ENCODE peak calls at places on chromosomes 5 and 9, in ten cellular contexts. Z is mammary epithelial cell; X is CD8-positive, alpha-beta memory T cell; N is astrocyte; Y is AG04449; B is epithelial cell of esophagus; U is pancreas; E is brain microvascular endothelial cell; S is A549; K is right cardiac atrium. V is an unnamed sample.

GRCh38 chr5:126920291-126920690 is 110.1 kb downstream of the MARCHF3 start:
- DNase-seq in Z (no peak), X (no peak), N (peak), Y (no peak), B (no peak), U (no peak), E (peak), S (no peak), K (peak), V (no peak)

GRCh38 chr5:156103116-156103860 is 223.7 kb upstream of the SGCD start:
- DNase-seq in Z (no peak), X (no peak), N (peak), Y (no peak), B (no peak), U (no peak), E (no peak), S (no peak), K (no peak), V (no peak)

GRCh38 chr5:80117446-80117845 is 82.3 kb downstream of the THBS4 start:
- DNase-seq in Z (no peak), X (no peak), N (peak), Y (no peak), B (no peak), U (no peak), E (no peak), S (no peak), K (no peak), V (no peak)

GRCh38 chr9:121921444-121921843 is 171.7 kb downstream of the TTLL11 start:
- DNase-seq in Z (no peak), X (no peak), N (no peak), Y (no peak), B (no peak), U (no peak), E (no peak), S (no peak), K (no peak), V (no peak)

GRCh38 chr9:133844876-133845658 is 106.9 kb upstream of the SARDH start:
- DNase-seq in Z (no peak), X (no peak), N (peak), Y (no peak), B (no peak), U (no peak), E (peak), S (no peak), K (peak), V (peak)

GRCh38 chr5:64210866-64211265 is 45.2 kb downstream of the RNF180 start:
- DNase-seq in Z (peak), X (no peak), N (peak), Y (peak), B (peak), U (no peak), E (peak), S (no peak), K (no peak), V (no peak)

GRCh38 chr5:73121109-73121443 is 701 bp downstream of the TMEM171 start:
- DNase-seq in Z (no peak), X (no peak), N (peak), Y (no peak), B (peak), U (no peak), E (peak), S (no peak), K (no peak), V (no peak)

GRCh38 chr9:124132671-124133147 is 121.1 kb downstream of the LHX2 start:
- DNase-seq in Z (no peak), X (no peak), N (peak), Y (no peak), B (no peak), U (peak), E (no peak), S (no peak), K (no peak), V (no peak)

GRCh38 chr5:135973323-135974018 is 18.7 kb upstream of the LECT2 start:
- DNase-seq in Z (peak), X (no peak), N (no peak), Y (no peak), B (peak), U (no peak), E (no peak), S (no peak), K (no peak), V (no peak)

GRCh38 chr5:96051401-96051830 is 89.8 kb upstream of the ELL2 start:
- DNase-seq in Z (no peak), X (no peak), N (no peak), Y (no peak), B (no peak), U (no peak), E (no peak), S (no peak), K (no peak), V (no peak)

GRCh38 chr5:96052374-96052773 is 90.7 kb upstream of the ELL2 start:
- DNase-seq in Z (no peak), X (no peak), N (no peak), Y (no peak), B (no peak), U (no peak), E (no peak), S (no peak), K (no peak), V (no peak)

GRCh38 chr5:96050273-96050880 is 88.7 kb upstream of the ELL2 start:
- DNase-seq in Z (no peak), X (no peak), N (no peak), Y (no peak), B (no peak), U (no peak), E (no peak), S (no peak), K (no peak), V (no peak)

GRCh38 chr5:96054272-96055030 is 92.8 kb upstream of the ELL2 start:
- DNase-seq in Z (no peak), X (no peak), N (no peak), Y (no peak), B (no peak), U (no peak), E (no peak), S (no peak), K (no peak), V (no peak)

DNA sequence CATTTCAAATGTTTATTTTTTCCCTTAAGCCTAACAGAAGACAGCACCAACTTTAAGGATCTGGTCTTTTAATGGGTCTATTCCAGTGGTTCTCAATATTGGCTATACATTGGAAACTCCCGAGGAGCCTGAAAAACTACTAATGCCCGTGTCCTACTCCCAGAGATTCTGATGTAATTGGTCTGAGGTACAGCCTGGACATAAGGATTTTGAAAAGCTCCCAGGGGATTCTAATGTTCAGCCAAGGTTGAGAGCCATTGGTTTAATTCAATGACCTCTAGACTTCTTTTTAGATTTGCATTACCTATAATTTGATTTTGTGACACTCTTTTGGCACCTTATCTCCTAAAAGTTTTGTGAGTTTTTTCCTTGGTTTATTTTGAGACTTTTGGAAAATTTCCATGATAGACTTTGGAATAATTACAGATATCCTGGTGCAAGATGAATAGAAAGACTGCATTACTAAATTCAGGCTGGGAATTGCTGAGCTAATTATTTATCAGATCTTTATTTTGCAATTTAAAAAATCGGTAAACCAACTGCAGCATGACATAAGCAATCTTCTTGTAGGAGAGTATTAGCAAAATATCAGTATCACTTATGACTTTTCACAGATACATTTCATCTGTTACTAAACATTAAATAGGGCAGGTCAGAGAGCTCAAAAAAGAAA is 91.5 kb upstream of the ELL2 start:
- DNase-seq in Z (no peak), X (no peak), N (no peak), Y (no peak), B (no peak), U (no peak), E (no peak), S (no peak), K (no peak), V (no peak)
- H3K4me3 ChIP-seq in Z (no peak), X (no peak), N (no peak), Y (no peak), B (no peak), U (no peak), E (no peak), S (no peak), K (no peak), V (no peak)

DNA sequence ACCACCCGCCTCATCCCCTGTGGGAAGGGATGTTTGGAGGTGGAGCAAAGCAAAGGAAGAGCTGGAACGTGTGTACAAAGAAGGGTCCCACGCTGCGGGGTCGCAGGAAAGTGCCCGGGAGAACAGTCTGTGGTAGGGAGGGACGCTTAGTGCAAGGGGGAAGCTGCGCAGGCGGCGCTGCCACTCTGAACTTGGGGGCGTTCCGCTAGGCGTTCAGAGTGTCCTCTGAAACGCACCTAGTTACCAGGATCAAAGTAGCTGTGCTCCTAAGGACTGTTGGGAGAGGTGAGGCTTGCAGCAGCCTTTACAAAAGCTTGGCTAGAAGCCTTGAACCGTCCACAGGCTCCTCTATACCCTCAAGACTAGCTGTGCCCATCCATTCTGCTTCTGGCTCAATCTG is 29.3 kb upstream of the PDE8B start:
- DNase-seq in Z (no peak), X (no peak), N (no peak), Y (no peak), B (no peak), U (no peak), E (no peak), S (no peak), K (no peak), V (no peak)
- H3K4me3 ChIP-seq in Z (no peak), X (no peak), N (no peak), Y (no peak), B (no peak), U (no peak), E (no peak), S (no peak), K (peak), V (peak)

DNA sequence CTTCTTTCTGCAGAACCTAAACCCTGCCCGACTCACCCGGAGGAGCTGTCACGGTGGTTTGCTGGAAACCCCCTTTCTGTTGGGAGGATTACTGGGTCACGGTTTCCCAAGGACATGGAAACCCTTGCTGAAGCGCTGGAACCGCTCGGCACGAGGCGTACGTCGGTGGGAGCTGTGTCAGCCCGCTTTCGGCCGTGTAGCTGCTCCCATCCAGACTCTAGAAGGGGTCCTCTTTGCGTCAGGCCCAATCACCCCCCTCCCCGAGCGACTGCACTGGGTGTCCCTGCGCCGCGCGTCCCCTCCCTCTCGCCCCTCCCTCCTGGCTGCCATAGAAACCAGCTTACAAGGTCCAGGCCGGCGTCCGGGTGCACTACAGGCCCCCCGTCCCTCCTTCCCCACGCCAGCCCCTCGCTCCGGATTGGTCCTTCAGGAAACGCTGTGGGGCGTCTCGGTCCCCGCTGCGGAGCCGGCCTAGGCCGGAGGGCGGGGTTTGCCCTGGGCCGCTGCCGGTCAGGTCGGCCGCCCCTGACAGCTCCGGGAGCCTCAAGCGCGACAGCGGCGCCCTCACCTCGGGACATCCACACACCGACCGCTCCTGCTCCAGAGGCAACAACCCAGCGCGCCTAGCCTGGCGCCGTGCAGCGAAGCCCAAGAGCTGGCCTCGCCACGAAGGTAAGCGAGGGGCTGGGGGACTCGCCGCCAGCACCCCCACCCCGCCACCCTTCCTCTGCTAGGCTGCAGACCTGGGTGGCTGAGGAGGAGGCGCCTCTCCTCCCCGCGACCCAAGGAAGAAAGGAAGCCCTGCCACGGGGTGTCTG is at the start of gene NIM1K:
- DNase-seq in Z (no peak), X (peak), N (peak), Y (no peak), B (no peak), U (peak), E (no peak), S (peak), K (peak), V (peak)
- H3K4me3 ChIP-seq in Z (peak), X (peak), N (peak), Y (peak), B (peak), U (peak), E (peak), S (peak), K (peak), V (peak)

DNA sequence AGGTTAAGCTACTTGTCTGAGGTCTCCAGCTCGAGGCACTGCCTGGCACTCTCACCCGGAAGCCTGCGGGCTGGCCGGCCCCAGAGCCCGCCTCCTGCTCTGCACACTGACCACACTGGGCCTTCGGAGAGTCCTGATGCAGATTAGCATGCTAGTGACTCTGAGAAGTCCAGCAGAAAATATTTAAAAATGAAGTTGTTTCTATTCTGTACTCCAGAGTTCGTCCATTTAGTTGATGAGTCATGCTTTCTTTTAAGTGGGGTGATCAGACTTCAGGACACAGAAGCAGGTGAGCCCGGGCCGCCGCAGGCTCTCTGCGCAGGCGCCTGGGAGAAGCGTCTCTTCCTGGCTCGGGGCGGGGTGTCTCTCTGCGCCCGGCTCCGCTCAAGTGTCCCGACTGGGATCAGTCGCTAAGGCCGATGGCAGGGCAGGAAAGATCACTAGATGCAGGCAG is 32.5 kb downstream of the FAM240B start:
- DNase-seq in Z (peak), X (no peak), N (peak), Y (no peak), B (peak), U (peak), E (no peak), S (peak), K (peak), V (peak)
- H3K4me3 ChIP-seq in Z (no peak), X (no peak), N (no peak), Y (no peak), B (peak), U (no peak), E (no peak), S (peak), K (no peak), V (peak)

GRCh38 chr9:72147676-72148075 is 1.6 kb upstream of the GDA start:
- DNase-seq in Z (no peak), X (no peak), N (no peak), Y (no peak), B (no peak), U (no peak), E (no peak), S (no peak), K (no peak), V (no peak)

GRCh38 chr9:72150653-72151052 is 1.4 kb downstream of the GDA start:
- DNase-seq in Z (no peak), X (no peak), N (no peak), Y (no peak), B (no peak), U (no peak), E (no peak), S (no peak), K (no peak), V (no peak)

GRCh38 chr9:72149231-72149975 is at the start of gene GDA:
- DNase-seq in Z (peak), X (no peak), N (no peak), Y (no peak), B (peak), U (peak), E (no peak), S (peak), K (peak), V (no peak)

GRCh38 chr9:72151099-72151498 is 1.9 kb downstream of the GDA start:
- DNase-seq in Z (no peak), X (no peak), N (no peak), Y (no peak), B (peak), U (no peak), E (no peak), S (no peak), K (no peak), V (no peak)

GRCh38 chr9:72150172-72150571 is 932 bp downstream of the GDA start:
- DNase-seq in Z (no peak), X (no peak), N (no peak), Y (no peak), B (no peak), U (no peak), E (no peak), S (no peak), K (no peak), V (no peak)
- H3K4me3 ChIP-seq in Z (no peak), X (no peak), N (no peak), Y (no peak), B (no peak), U (no peak), E (no peak), S (peak), K (no peak), V (no peak)

DNA sequence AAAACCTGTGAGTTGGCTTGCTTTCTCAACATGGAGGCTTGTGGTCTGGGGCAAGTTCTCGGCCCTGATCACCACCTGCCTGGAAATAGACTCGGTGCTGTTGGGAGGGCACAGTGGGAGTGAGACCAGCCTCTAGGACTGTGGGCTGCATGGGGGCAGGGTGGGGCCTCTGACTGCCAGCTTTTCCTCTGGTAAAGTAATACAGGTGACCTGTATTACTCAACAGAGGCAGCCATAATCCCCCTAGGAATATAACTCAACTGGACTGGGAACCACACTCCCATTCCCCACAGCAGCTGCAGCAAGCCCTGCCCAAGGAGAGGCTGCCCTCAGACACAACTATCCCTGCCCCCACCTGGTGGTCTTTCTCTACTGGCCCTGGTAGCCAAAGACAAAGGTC is 72.8 kb downstream of the C9orf153 start:
- DNase-seq in Z (no peak), X (no peak), N (no peak), Y (no peak), B (no peak), U (no peak), E (no peak), S (no peak), K (no peak), V (no peak)
- H3K4me3 ChIP-seq in Z (no peak), X (no peak), N (no peak), Y (no peak), B (no peak), U (no peak), E (no peak), S (no peak), K (no peak), V (no peak)

DNA sequence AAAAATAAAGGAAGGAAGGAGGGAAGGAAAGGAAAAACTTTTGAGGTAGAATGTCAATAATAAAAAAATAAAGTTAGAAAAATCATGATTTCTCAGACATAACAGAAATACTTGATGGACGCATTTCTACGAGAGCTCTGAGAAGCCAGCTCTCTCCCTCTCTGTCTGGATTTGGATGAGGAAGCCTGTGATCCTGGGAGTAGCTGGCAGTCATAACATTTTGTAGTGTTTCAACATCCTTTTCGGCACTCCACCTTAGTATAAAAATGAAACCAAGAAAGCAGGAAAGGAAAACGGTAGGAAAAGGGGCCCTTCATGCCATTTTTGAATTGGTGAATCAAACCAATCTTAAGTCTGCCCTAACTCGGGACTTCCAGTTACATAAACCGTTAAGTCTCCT is 321.3 kb downstream of the EPB41L4A start:
- DNase-seq in Z (no peak), X (no peak), N (no peak), Y (no peak), B (no peak), U (no peak), E (no peak), S (no peak), K (no peak), V (no peak)
- H3K4me3 ChIP-seq in Z (no peak), X (no peak), N (no peak), Y (no peak), B (no peak), U (no peak), E (no peak), S (no peak), K (no peak), V (no peak)